ENCODE peak calls at places on chromosome 12, in eight cellular contexts. One of them, this sample, is unnamed.

GRCh38 chr12:57216931-57217871 is 607 bp downstream of the NXPH4 start:
- DNase-seq in activated T-helper 1 cell treated with anti-CD3 and anti-CD28 coated beads, Interleukin-2, amount 50 U/mL, for 16 hours: no peak
- DNase-seq in lower leg skin: no peak
- DNase-seq in DMS 273 treated with DMSO at 0.1 percent for 48 hours: no peak
- DNase-seq in AG09309: no peak
- DNase-seq in fibroblast of lung: no peak
- DNase-seq in fibroblast of the conjunctiva: no peak
- DNase-seq in stimulated activated CD4-positive, alpha-beta T cell treated with anti-CD3 and anti-CD28 coated beads, Interleukin-4, amount 100 ng/mL, for 24 hours: no peak
- DNase-seq in this sample: no peak

GRCh38 chr12:30134229-30134628 is 350.5 kb upstream of the TMTC1 start:
- DNase-seq in activated T-helper 1 cell treated with anti-CD3 and anti-CD28 coated beads, Interleukin-2, amount 50 U/mL, for 16 hours: no peak
- DNase-seq in lower leg skin: no peak
- DNase-seq in DMS 273 treated with DMSO at 0.1 percent for 48 hours: no peak
- DNase-seq in AG09309: no peak
- DNase-seq in fibroblast of lung: no peak
- DNase-seq in fibroblast of the conjunctiva: no peak
- DNase-seq in stimulated activated CD4-positive, alpha-beta T cell treated with anti-CD3 and anti-CD28 coated beads, Interleukin-4, amount 100 ng/mL, for 24 hours: no peak
- DNase-seq in this sample: peak

GRCh38 chr12:12503384-12504078 is 59.1 kb downstream of the DUSP16 start:
- DNase-seq in activated T-helper 1 cell treated with anti-CD3 and anti-CD28 coated beads, Interleukin-2, amount 50 U/mL, for 16 hours: no peak
- DNase-seq in lower leg skin: no peak
- DNase-seq in DMS 273 treated with DMSO at 0.1 percent for 48 hours: no peak
- DNase-seq in AG09309: no peak
- DNase-seq in fibroblast of lung: no peak
- DNase-seq in fibroblast of the conjunctiva: no peak
- DNase-seq in stimulated activated CD4-positive, alpha-beta T cell treated with anti-CD3 and anti-CD28 coated beads, Interleukin-4, amount 100 ng/mL, for 24 hours: peak
- DNase-seq in this sample: peak

GRCh38 chr12:2297004-2297403 is 244.2 kb downstream of the CACNA1C start:
- DNase-seq in activated T-helper 1 cell treated with anti-CD3 and anti-CD28 coated beads, Interleukin-2, amount 50 U/mL, for 16 hours: no peak
- DNase-seq in lower leg skin: no peak
- DNase-seq in DMS 273 treated with DMSO at 0.1 percent for 48 hours: no peak
- DNase-seq in AG09309: no peak
- DNase-seq in fibroblast of lung: no peak
- DNase-seq in fibroblast of the conjunctiva: no peak
- DNase-seq in stimulated activated CD4-positive, alpha-beta T cell treated with anti-CD3 and anti-CD28 coated beads, Interleukin-4, amount 100 ng/mL, for 24 hours: no peak
- DNase-seq in this sample: no peak

GRCh38 chr12:58530421-58531067 is 389.8 kb downstream of the LRIG3 start:
- DNase-seq in activated T-helper 1 cell treated with anti-CD3 and anti-CD28 coated beads, Interleukin-2, amount 50 U/mL, for 16 hours: no peak
- DNase-seq in lower leg skin: no peak
- DNase-seq in DMS 273 treated with DMSO at 0.1 percent for 48 hours: no peak
- DNase-seq in AG09309: peak
- DNase-seq in fibroblast of lung: peak
- DNase-seq in fibroblast of the conjunctiva: peak
- DNase-seq in stimulated activated CD4-positive, alpha-beta T cell treated with anti-CD3 and anti-CD28 coated beads, Interleukin-4, amount 100 ng/mL, for 24 hours: no peak
- DNase-seq in this sample: no peak

GRCh38 chr12:3493225-3494049 is 2.4 kb downstream of the PRMT8 start:
- DNase-seq in activated T-helper 1 cell treated with anti-CD3 and anti-CD28 coated beads, Interleukin-2, amount 50 U/mL, for 16 hours: no peak
- DNase-seq in lower leg skin: no peak
- DNase-seq in DMS 273 treated with DMSO at 0.1 percent for 48 hours: no peak
- DNase-seq in AG09309: no peak
- DNase-seq in fibroblast of lung: no peak
- DNase-seq in fibroblast of the conjunctiva: no peak
- DNase-seq in stimulated activated CD4-positive, alpha-beta T cell treated with anti-CD3 and anti-CD28 coated beads, Interleukin-4, amount 100 ng/mL, for 24 hours: no peak
- DNase-seq in this sample: no peak

GRCh38 chr12:132545183-132545953 is 55.4 kb downstream of the FBRSL1 start:
- DNase-seq in activated T-helper 1 cell treated with anti-CD3 and anti-CD28 coated beads, Interleukin-2, amount 50 U/mL, for 16 hours: no peak
- DNase-seq in lower leg skin: no peak
- DNase-seq in DMS 273 treated with DMSO at 0.1 percent for 48 hours: no peak
- DNase-seq in AG09309: no peak
- DNase-seq in fibroblast of lung: no peak
- DNase-seq in fibroblast of the conjunctiva: no peak
- DNase-seq in stimulated activated CD4-positive, alpha-beta T cell treated with anti-CD3 and anti-CD28 coated beads, Interleukin-4, amount 100 ng/mL, for 24 hours: no peak
- DNase-seq in this sample: no peak

GRCh38 chr12:11768233-11768965 is 118.9 kb downstream of the ETV6 start:
- DNase-seq in activated T-helper 1 cell treated with anti-CD3 and anti-CD28 coated beads, Interleukin-2, amount 50 U/mL, for 16 hours: no peak
- DNase-seq in lower leg skin: no peak
- DNase-seq in DMS 273 treated with DMSO at 0.1 percent for 48 hours: no peak
- DNase-seq in AG09309: no peak
- DNase-seq in fibroblast of lung: no peak
- DNase-seq in fibroblast of the conjunctiva: no peak
- DNase-seq in stimulated activated CD4-positive, alpha-beta T cell treated with anti-CD3 and anti-CD28 coated beads, Interleukin-4, amount 100 ng/mL, for 24 hours: no peak
- DNase-seq in this sample: no peak

GRCh38 chr12:111276189-111276588 is 92.7 kb downstream of the PHETA1 start:
- DNase-seq in activated T-helper 1 cell treated with anti-CD3 and anti-CD28 coated beads, Interleukin-2, amount 50 U/mL, for 16 hours: no peak
- DNase-seq in lower leg skin: no peak
- DNase-seq in DMS 273 treated with DMSO at 0.1 percent for 48 hours: no peak
- DNase-seq in AG09309: no peak
- DNase-seq in fibroblast of lung: no peak
- DNase-seq in fibroblast of the conjunctiva: no peak
- DNase-seq in stimulated activated CD4-positive, alpha-beta T cell treated with anti-CD3 and anti-CD28 coated beads, Interleukin-4, amount 100 ng/mL, for 24 hours: no peak
- DNase-seq in this sample: no peak

GRCh38 chr12:132189378-132190011 is 45.2 kb downstream of the NOC4L start:
- DNase-seq in activated T-helper 1 cell treated with anti-CD3 and anti-CD28 coated beads, Interleukin-2, amount 50 U/mL, for 16 hours: peak
- DNase-seq in lower leg skin: peak
- DNase-seq in DMS 273 treated with DMSO at 0.1 percent for 48 hours: peak
- DNase-seq in AG09309: peak
- DNase-seq in fibroblast of lung: peak
- DNase-seq in fibroblast of the conjunctiva: peak
- DNase-seq in stimulated activated CD4-positive, alpha-beta T cell treated with anti-CD3 and anti-CD28 coated beads, Interleukin-4, amount 100 ng/mL, for 24 hours: peak
- DNase-seq in this sample: no peak

GRCh38 chr12:117404203-117404853 is 42.9 kb upstream of the NOS1 start:
- DNase-seq in activated T-helper 1 cell treated with anti-CD3 and anti-CD28 coated beads, Interleukin-2, amount 50 U/mL, for 16 hours: no peak
- DNase-seq in lower leg skin: no peak
- DNase-seq in DMS 273 treated with DMSO at 0.1 percent for 48 hours: peak
- DNase-seq in AG09309: no peak
- DNase-seq in fibroblast of lung: no peak
- DNase-seq in fibroblast of the conjunctiva: no peak
- DNase-seq in stimulated activated CD4-positive, alpha-beta T cell treated with anti-CD3 and anti-CD28 coated beads, Interleukin-4, amount 100 ng/mL, for 24 hours: no peak
- DNase-seq in this sample: no peak

GRCh38 chr12:44589697-44590096 is 286.4 kb downstream of the NELL2 start:
- DNase-seq in activated T-helper 1 cell treated with anti-CD3 and anti-CD28 coated beads, Interleukin-2, amount 50 U/mL, for 16 hours: no peak
- DNase-seq in lower leg skin: no peak
- DNase-seq in DMS 273 treated with DMSO at 0.1 percent for 48 hours: no peak
- DNase-seq in AG09309: no peak
- DNase-seq in fibroblast of lung: peak
- DNase-seq in fibroblast of the conjunctiva: no peak
- DNase-seq in stimulated activated CD4-positive, alpha-beta T cell treated with anti-CD3 and anti-CD28 coated beads, Interleukin-4, amount 100 ng/mL, for 24 hours: no peak
- DNase-seq in this sample: no peak

GRCh38 chr12:3130053-3130805 is 53.0 kb downstream of the TSPAN9 start:
- DNase-seq in activated T-helper 1 cell treated with anti-CD3 and anti-CD28 coated beads, Interleukin-2, amount 50 U/mL, for 16 hours: no peak
- DNase-seq in lower leg skin: no peak
- DNase-seq in DMS 273 treated with DMSO at 0.1 percent for 48 hours: no peak
- DNase-seq in AG09309: no peak
- DNase-seq in fibroblast of lung: no peak
- DNase-seq in fibroblast of the conjunctiva: no peak
- DNase-seq in stimulated activated CD4-positive, alpha-beta T cell treated with anti-CD3 and anti-CD28 coated beads, Interleukin-4, amount 100 ng/mL, for 24 hours: no peak
- DNase-seq in this sample: no peak

GRCh38 chr12:82507656-82508055 is 149.3 kb downstream of the METTL25 start:
- DNase-seq in activated T-helper 1 cell treated with anti-CD3 and anti-CD28 coated beads, Interleukin-2, amount 50 U/mL, for 16 hours: no peak
- DNase-seq in lower leg skin: no peak
- DNase-seq in DMS 273 treated with DMSO at 0.1 percent for 48 hours: no peak
- DNase-seq in AG09309: no peak
- DNase-seq in fibroblast of lung: no peak
- DNase-seq in fibroblast of the conjunctiva: no peak
- DNase-seq in stimulated activated CD4-positive, alpha-beta T cell treated with anti-CD3 and anti-CD28 coated beads, Interleukin-4, amount 100 ng/mL, for 24 hours: no peak
- DNase-seq in this sample: no peak

GRCh38 chr12:111225307-111225706 is 143.6 kb downstream of the PHETA1 start:
- DNase-seq in activated T-helper 1 cell treated with anti-CD3 and anti-CD28 coated beads, Interleukin-2, amount 50 U/mL, for 16 hours: no peak
- DNase-seq in lower leg skin: no peak
- DNase-seq in DMS 273 treated with DMSO at 0.1 percent for 48 hours: no peak
- DNase-seq in AG09309: no peak
- DNase-seq in fibroblast of lung: no peak
- DNase-seq in fibroblast of the conjunctiva: no peak
- DNase-seq in stimulated activated CD4-positive, alpha-beta T cell treated with anti-CD3 and anti-CD28 coated beads, Interleukin-4, amount 100 ng/mL, for 24 hours: no peak
- DNase-seq in this sample: no peak

GRCh38 chr12:2160043-2160442 is 107.3 kb downstream of the CACNA1C start:
- DNase-seq in activated T-helper 1 cell treated with anti-CD3 and anti-CD28 coated beads, Interleukin-2, amount 50 U/mL, for 16 hours: no peak
- DNase-seq in lower leg skin: peak
- DNase-seq in DMS 273 treated with DMSO at 0.1 percent for 48 hours: no peak
- DNase-seq in AG09309: no peak
- DNase-seq in fibroblast of lung: no peak
- DNase-seq in fibroblast of the conjunctiva: no peak
- DNase-seq in stimulated activated CD4-positive, alpha-beta T cell treated with anti-CD3 and anti-CD28 coated beads, Interleukin-4, amount 100 ng/mL, for 24 hours: no peak
- DNase-seq in this sample: no peak

GRCh38 chr12:13799574-13799973 is 181.8 kb downstream of the GRIN2B start:
- DNase-seq in activated T-helper 1 cell treated with anti-CD3 and anti-CD28 coated beads, Interleukin-2, amount 50 U/mL, for 16 hours: no peak
- DNase-seq in lower leg skin: no peak
- DNase-seq in DMS 273 treated with DMSO at 0.1 percent for 48 hours: no peak
- DNase-seq in AG09309: no peak
- DNase-seq in fibroblast of lung: no peak
- DNase-seq in fibroblast of the conjunctiva: no peak
- DNase-seq in stimulated activated CD4-positive, alpha-beta T cell treated with anti-CD3 and anti-CD28 coated beads, Interleukin-4, amount 100 ng/mL, for 24 hours: no peak
- DNase-seq in this sample: peak

GRCh38 chr12:27709212-27709931 is 1.3 kb upstream of the MRPS35 start:
- DNase-seq in activated T-helper 1 cell treated with anti-CD3 and anti-CD28 coated beads, Interleukin-2, amount 50 U/mL, for 16 hours: no peak
- DNase-seq in lower leg skin: no peak
- DNase-seq in DMS 273 treated with DMSO at 0.1 percent for 48 hours: no peak
- DNase-seq in AG09309: no peak
- DNase-seq in fibroblast of lung: no peak
- DNase-seq in fibroblast of the conjunctiva: no peak
- DNase-seq in stimulated activated CD4-positive, alpha-beta T cell treated with anti-CD3 and anti-CD28 coated beads, Interleukin-4, amount 100 ng/mL, for 24 hours: no peak
- DNase-seq in this sample: no peak

GRCh38 chr12:41264281-41264680 is 76.2 kb downstream of the PDZRN4 start:
- DNase-seq in activated T-helper 1 cell treated with anti-CD3 and anti-CD28 coated beads, Interleukin-2, amount 50 U/mL, for 16 hours: no peak
- DNase-seq in lower leg skin: no peak
- DNase-seq in DMS 273 treated with DMSO at 0.1 percent for 48 hours: no peak
- DNase-seq in AG09309: no peak
- DNase-seq in fibroblast of lung: no peak
- DNase-seq in fibroblast of the conjunctiva: no peak
- DNase-seq in stimulated activated CD4-positive, alpha-beta T cell treated with anti-CD3 and anti-CD28 coated beads, Interleukin-4, amount 100 ng/mL, for 24 hours: no peak
- DNase-seq in this sample: no peak